ENCODE peak calls at places on chromosomes 4 and X, in five cellular contexts. One of them, this sample, is unnamed.

GRCh38 chr4:102493794-102494193 is 7.4 kb upstream of the NFKB1 start:
- DNase-seq in mammary epithelial cell: no peak
- DNase-seq in A673: no peak
- DNase-seq in cardiac muscle cell: no peak
- DNase-seq in IMR-90: no peak
- DNase-seq in this sample: no peak

GRCh38 chr4:36281384-36282106 is at the start of gene DTHD1:
- DNase-seq in IMR-90: no peak
- DNase-seq in A673: no peak
- DNase-seq in cardiac muscle cell: no peak
- DNase-seq in mammary epithelial cell: peak; percentile 68
- DNase-seq in this sample: no peak

GRCh38 chr4:114108869-114109268 is 129.4 kb upstream of the ARSJ start:
- DNase-seq in IMR-90: peak; percentile 65
- DNase-seq in cardiac muscle cell: no peak
- DNase-seq in mammary epithelial cell: peak; percentile 79
- DNase-seq in A673: peak; percentile 39
- DNase-seq in this sample: peak; percentile 28

GRCh38 chr4:83582289-83582756 is 46.4 kb downstream of the GPAT3 start:
- DNase-seq in IMR-90: no peak
- DNase-seq in mammary epithelial cell: peak; percentile 72
- DNase-seq in A673: peak; percentile 71
- DNase-seq in cardiac muscle cell: no peak
- DNase-seq in this sample: peak; percentile 16

GRCh38 chrX:46965125-46965758 is 53.0 kb downstream of the JADE3 start:
- DNase-seq in A673: peak; percentile 28
- DNase-seq in cardiac muscle cell: no peak
- DNase-seq in IMR-90: peak; percentile 73
- DNase-seq in mammary epithelial cell: peak; percentile 28
- DNase-seq in this sample: no peak

GRCh38 chrX:54560411-54560810 is 30.4 kb downstream of the GNL3L start:
- DNase-seq in cardiac muscle cell: no peak
- DNase-seq in mammary epithelial cell: no peak
- DNase-seq in IMR-90: no peak
- DNase-seq in A673: no peak
- DNase-seq in this sample: no peak

GRCh38 chr4:39435875-39436563 is 22.7 kb downstream of the RPL9 start:
- DNase-seq in cardiac muscle cell: no peak
- DNase-seq in A673: no peak
- DNase-seq in mammary epithelial cell: no peak
- DNase-seq in IMR-90: no peak
- DNase-seq in this sample: no peak

GRCh38 chr4:33974270-33974669 is 2270.0 kb downstream of the ARAP2 start:
- DNase-seq in cardiac muscle cell: no peak
- DNase-seq in mammary epithelial cell: no peak
- DNase-seq in A673: no peak
- DNase-seq in IMR-90: no peak
- DNase-seq in this sample: no peak

GRCh38 chr4:74203467-74203866 is 45.5 kb downstream of the MTHFD2L start:
- DNase-seq in IMR-90: no peak
- DNase-seq in cardiac muscle cell: no peak
- DNase-seq in A673: no peak
- DNase-seq in mammary epithelial cell: no peak
- DNase-seq in this sample: no peak

GRCh38 chr4:185011408-185011807 is 6.9 kb upstream of the HELT start:
- DNase-seq in A673: peak; percentile 45
- DNase-seq in cardiac muscle cell: peak; percentile 58
- DNase-seq in mammary epithelial cell: no peak
- DNase-seq in IMR-90: no peak
- DNase-seq in this sample: peak; percentile 75

GRCh38 chr4:184408021-184408710 is 66.2 kb downstream of the IRF2 start:
- DNase-seq in A673: peak; percentile 60
- DNase-seq in mammary epithelial cell: peak; percentile 72
- DNase-seq in cardiac muscle cell: no peak
- DNase-seq in IMR-90: peak; percentile 92
- DNase-seq in this sample: no peak

GRCh38 chr4:89299153-89299789 is 8.3 kb downstream of the GPRIN3 start:
- DNase-seq in mammary epithelial cell: no peak
- DNase-seq in IMR-90: no peak
- DNase-seq in A673: no peak
- DNase-seq in cardiac muscle cell: peak; percentile 28
- DNase-seq in this sample: no peak

GRCh38 chr4:138222041-138222440 is 20.1 kb downstream of the SLC7A11 start:
- DNase-seq in IMR-90: peak; percentile 93
- DNase-seq in cardiac muscle cell: no peak
- DNase-seq in A673: peak; percentile 96
- DNase-seq in mammary epithelial cell: no peak
- DNase-seq in this sample: peak; percentile 25

GRCh38 chr4:58711039-58711438 is 1600.9 kb upstream of the IGFBP7 start:
- DNase-seq in A673: no peak
- DNase-seq in cardiac muscle cell: no peak
- DNase-seq in mammary epithelial cell: no peak
- DNase-seq in IMR-90: no peak
- DNase-seq in this sample: no peak

GRCh38 chr4:76445911-76446310 is 10.9 kb downstream of the SHROOM3 start:
- DNase-seq in mammary epithelial cell: no peak
- DNase-seq in cardiac muscle cell: no peak
- DNase-seq in A673: no peak
- DNase-seq in IMR-90: no peak
- DNase-seq in this sample: no peak

GRCh38 chr4:100588076-100588475 is 70.3 kb upstream of the EMCN start:
- DNase-seq in A673: no peak
- DNase-seq in mammary epithelial cell: no peak
- DNase-seq in cardiac muscle cell: no peak
- DNase-seq in IMR-90: no peak
- DNase-seq in this sample: no peak

GRCh38 chrX:57289089-57289488 is 2.6 kb downstream of the FAAH2 start:
- DNase-seq in A673: no peak
- DNase-seq in mammary epithelial cell: peak; percentile 1
- DNase-seq in IMR-90: no peak
- DNase-seq in cardiac muscle cell: no peak
- DNase-seq in this sample: no peak

GRCh38 chr4:71020611-71021010 is 27.2 kb downstream of the DCK start:
- DNase-seq in A673: no peak
- DNase-seq in mammary epithelial cell: no peak
- DNase-seq in cardiac muscle cell: no peak
- DNase-seq in IMR-90: peak; percentile 23
- DNase-seq in this sample: no peak

GRCh38 chrX:43939187-43939926 is 33.8 kb downstream of the NDP start:
- DNase-seq in mammary epithelial cell: no peak
- DNase-seq in IMR-90: peak; percentile 3
- DNase-seq in cardiac muscle cell: no peak
- DNase-seq in A673: peak; percentile 16
- DNase-seq in this sample: no peak

GRCh38 chrX:11678174-11678573 is 12.5 kb upstream of the ARHGAP6 start:
- DNase-seq in mammary epithelial cell: no peak
- DNase-seq in cardiac muscle cell: peak; percentile 10
- DNase-seq in IMR-90: no peak
- DNase-seq in A673: no peak
- DNase-seq in this sample: no peak

GRCh38 chr4:4339504-4340085 is 47.3 kb upstream of the NSG1 start:
- DNase-seq in IMR-90: peak; percentile 13
- DNase-seq in cardiac muscle cell: peak; percentile 70
- DNase-seq in A673: no peak
- DNase-seq in mammary epithelial cell: no peak
- DNase-seq in this sample: peak; percentile 75

GRCh38 chr4:6300359-6300758 is 30.7 kb downstream of the WFS1 start:
- DNase-seq in IMR-90: no peak
- DNase-seq in A673: no peak
- DNase-seq in cardiac muscle cell: no peak
- DNase-seq in mammary epithelial cell: no peak
- DNase-seq in this sample: no peak

GRCh38 chr4:40843696-40844095 is 93.9 kb downstream of the NSUN7 start:
- DNase-seq in IMR-90: no peak
- DNase-seq in mammary epithelial cell: no peak
- DNase-seq in A673: peak; percentile 35
- DNase-seq in cardiac muscle cell: no peak
- DNase-seq in this sample: no peak
- TF ChIP-seq CTCF in IMR-90: no peak
- TF ChIP-seq CTCF in mammary epithelial cell: no peak
- TF ChIP-seq CTCF in A673: peak; percentile 54
- TF ChIP-seq CTCF in cardiac muscle cell: no peak
- TF ChIP-seq CTCF in this sample: peak; percentile 24

GRCh38 chr4:47577779-47578553 is 92.9 kb downstream of the ATP10D start:
- DNase-seq in IMR-90: peak; percentile 17
- DNase-seq in A673: no peak
- DNase-seq in mammary epithelial cell: no peak
- DNase-seq in cardiac muscle cell: no peak
- DNase-seq in this sample: no peak
- H3K27ac ChIP-seq in IMR-90: no peak overlapping the region
- H3K27ac ChIP-seq in A673: no peak overlapping the region
- H3K27ac ChIP-seq in mammary epithelial cell: no peak overlapping the region
- H3K27ac ChIP-seq in cardiac muscle cell: no peak overlapping the region
- H3K27ac ChIP-seq in this sample: no peak overlapping the region

GRCh38 chr4:129978315-129978714 is 882.4 kb downstream of the C4orf33 start:
- DNase-seq in mammary epithelial cell: no peak
- DNase-seq in IMR-90: no peak
- DNase-seq in A673: no peak
- DNase-seq in cardiac muscle cell: no peak
- DNase-seq in this sample: no peak
- H3K4me3 ChIP-seq in mammary epithelial cell: no peak overlapping the region
- H3K4me3 ChIP-seq in IMR-90: no peak overlapping the region
- H3K4me3 ChIP-seq in A673: no peak overlapping the region
- H3K4me3 ChIP-seq in cardiac muscle cell: no peak overlapping the region
- H3K4me3 ChIP-seq in this sample: no peak overlapping the region

DNA sequence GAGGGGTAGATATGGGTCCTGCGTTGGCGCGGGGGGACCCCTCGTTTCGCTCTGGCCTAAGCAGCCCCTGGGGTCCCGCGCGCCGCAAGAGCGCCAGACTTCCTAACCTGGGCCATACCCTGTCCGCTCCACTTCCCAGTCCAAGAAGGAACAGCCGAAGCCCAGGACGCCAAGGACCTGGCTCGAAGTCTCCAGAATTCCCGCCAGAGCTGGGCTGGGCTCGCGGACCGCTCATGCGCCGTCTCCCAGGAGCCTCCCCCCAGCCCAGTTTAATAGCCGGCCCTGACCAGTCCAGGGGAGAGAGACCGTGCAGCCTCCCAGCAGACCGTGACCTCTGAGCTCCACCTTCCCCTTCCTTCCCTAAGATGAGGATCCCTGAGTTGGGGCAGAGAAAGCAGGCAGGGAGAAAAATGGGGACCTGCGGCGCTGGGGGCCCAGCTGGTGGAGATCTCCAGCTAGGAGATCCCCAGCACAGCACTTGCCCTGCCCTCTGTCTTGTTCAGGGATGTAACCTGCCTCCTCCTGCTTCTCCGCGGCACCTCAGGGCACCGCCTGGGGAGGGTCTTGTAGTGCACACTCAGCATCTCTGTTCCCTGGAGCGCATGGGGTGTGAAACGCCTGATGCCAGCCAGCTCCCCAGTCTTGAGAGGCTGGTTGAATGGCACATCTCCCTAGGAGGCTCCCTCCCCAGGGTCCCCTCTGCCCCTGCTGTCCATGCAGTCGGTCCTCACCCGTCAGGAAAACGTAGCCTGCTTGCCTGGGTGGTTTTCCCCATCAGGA is 1.2 kb upstream of the LETM1 start:
- DNase-seq in cardiac muscle cell: peak; percentile 35
- DNase-seq in A673: no peak
- DNase-seq in IMR-90: no peak
- DNase-seq in mammary epithelial cell: peak; percentile 23
- DNase-seq in this sample: peak; percentile 62
- TF ChIP-seq CTCF in cardiac muscle cell: no peak
- TF ChIP-seq CTCF in A673: no peak
- TF ChIP-seq CTCF in IMR-90: no peak
- TF ChIP-seq CTCF in mammary epithelial cell: no peak
- TF ChIP-seq CTCF in this sample: no peak

DNA sequence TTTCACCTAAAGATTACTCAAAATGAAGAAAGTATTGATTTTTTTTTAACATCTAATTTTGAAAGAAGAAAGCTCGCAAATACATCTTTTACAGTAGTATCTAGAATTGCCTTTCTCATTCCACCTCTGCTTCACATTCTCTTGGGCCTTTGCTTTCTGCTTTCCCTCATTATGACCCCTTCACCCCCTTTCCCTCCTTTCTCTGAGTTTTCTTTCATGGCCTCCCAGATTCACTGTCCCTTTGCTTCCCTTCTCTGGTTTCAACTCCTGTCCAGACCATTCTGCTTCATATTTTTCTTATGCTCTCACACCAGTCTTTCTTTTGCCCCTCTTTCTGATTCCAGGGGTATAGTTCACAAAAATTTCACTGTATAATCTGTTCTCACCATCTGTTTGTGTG is 29.0 kb downstream of the ADH5 start:
- DNase-seq in IMR-90: no peak
- DNase-seq in A673: no peak
- DNase-seq in cardiac muscle cell: no peak
- DNase-seq in mammary epithelial cell: no peak
- DNase-seq in this sample: no peak
- H3K27ac ChIP-seq in IMR-90: peak overlapping the region; percentile 84
- H3K27ac ChIP-seq in A673: peak overlapping the region; percentile 30
- H3K27ac ChIP-seq in cardiac muscle cell: no peak overlapping the region
- H3K27ac ChIP-seq in mammary epithelial cell: peak overlapping the region; percentile 84
- H3K27ac ChIP-seq in this sample: no peak overlapping the region

GRCh38 chrX:66012094-66012534 is 27.8 kb downstream of the VSIG4 start:
- DNase-seq in mammary epithelial cell: peak; percentile 17
- DNase-seq in IMR-90: no peak
- DNase-seq in cardiac muscle cell: no peak
- DNase-seq in A673: no peak
- DNase-seq in this sample: no peak
- H3K4me3 ChIP-seq in mammary epithelial cell: no peak overlapping the region
- H3K4me3 ChIP-seq in IMR-90: no peak overlapping the region
- H3K4me3 ChIP-seq in cardiac muscle cell: no peak overlapping the region
- H3K4me3 ChIP-seq in A673: no peak overlapping the region
- H3K4me3 ChIP-seq in this sample: no peak overlapping the region

GRCh38 chrX:29477878-29478277 is 737.5 kb upstream of the MAGEB2 start:
- DNase-seq in mammary epithelial cell: no peak
- DNase-seq in A673: no peak
- DNase-seq in IMR-90: no peak
- DNase-seq in cardiac muscle cell: no peak
- DNase-seq in this sample: no peak
- TF ChIP-seq CTCF in mammary epithelial cell: no peak
- TF ChIP-seq CTCF in A673: no peak
- TF ChIP-seq CTCF in IMR-90: no peak
- TF ChIP-seq CTCF in cardiac muscle cell: no peak
- TF ChIP-seq CTCF in this sample: no peak

This sample was measured in WERI-Rb-1.